ENCODE peak calls at places on chromosome 10, in nine cellular contexts. One of them, this sample, is unnamed.

GRCh38 chr10:86316274-86316835 is 50.2 kb downstream of the GRID1 start:
- DNase-seq in HCT116: no peak
- DNase-seq in Peyer's patch: no peak
- DNase-seq in tibial nerve: no peak
- DNase-seq in A549: no peak
- DNase-seq in IMR-90: no peak
- DNase-seq in uterus: no peak
- DNase-seq in upper lobe of left lung: peak; percentile 9
- DNase-seq in NB4: no peak
- DNase-seq in this sample: no peak

GRCh38 chr10:49231421-49231820 is 43.2 kb upstream of the TMEM273 start:
- DNase-seq in uterus: no peak
- DNase-seq in NB4: no peak
- DNase-seq in Peyer's patch: no peak
- DNase-seq in HCT116: no peak
- DNase-seq in IMR-90: no peak
- DNase-seq in tibial nerve: no peak
- DNase-seq in A549: no peak
- DNase-seq in upper lobe of left lung: no peak
- DNase-seq in this sample: no peak

GRCh38 chr10:102064503-102064867 is 664 bp upstream of the HPS6 start:
- DNase-seq in Peyer's patch: no peak
- DNase-seq in upper lobe of left lung: no peak
- DNase-seq in tibial nerve: no peak
- DNase-seq in NB4: no peak
- DNase-seq in IMR-90: no peak
- DNase-seq in HCT116: no peak
- DNase-seq in A549: no peak
- DNase-seq in uterus: no peak
- DNase-seq in this sample: no peak

GRCh38 chr10:59896186-59896585 is 10.2 kb downstream of the CCDC6 start:
- DNase-seq in A549: no peak
- DNase-seq in tibial nerve: no peak
- DNase-seq in NB4: no peak
- DNase-seq in IMR-90: no peak
- DNase-seq in uterus: no peak
- DNase-seq in HCT116: no peak
- DNase-seq in Peyer's patch: no peak
- DNase-seq in upper lobe of left lung: no peak
- DNase-seq in this sample: no peak

GRCh38 chr10:86071758-86072157 is 294.8 kb downstream of the GRID1 start:
- DNase-seq in IMR-90: no peak
- DNase-seq in uterus: no peak
- DNase-seq in Peyer's patch: no peak
- DNase-seq in upper lobe of left lung: peak; percentile 1
- DNase-seq in A549: no peak
- DNase-seq in tibial nerve: no peak
- DNase-seq in NB4: no peak
- DNase-seq in HCT116: no peak
- DNase-seq in this sample: peak; percentile 21

GRCh38 chr10:74103560-74104248 is 46.9 kb downstream of the AP3M1 start:
- DNase-seq in NB4: peak; percentile 56
- DNase-seq in tibial nerve: no peak
- DNase-seq in A549: peak; percentile 51
- DNase-seq in HCT116: peak; percentile 16
- DNase-seq in uterus: no peak
- DNase-seq in IMR-90: peak; percentile 42
- DNase-seq in Peyer's patch: no peak
- DNase-seq in upper lobe of left lung: no peak
- DNase-seq in this sample: no peak

GRCh38 chr10:30106987-30107386 is 47.6 kb upstream of the JCAD start:
- DNase-seq in HCT116: no peak
- DNase-seq in uterus: no peak
- DNase-seq in Peyer's patch: no peak
- DNase-seq in tibial nerve: no peak
- DNase-seq in IMR-90: no peak
- DNase-seq in NB4: no peak
- DNase-seq in upper lobe of left lung: no peak
- DNase-seq in A549: no peak
- DNase-seq in this sample: no peak

GRCh38 chr10:79148452-79149344 is 79.9 kb downstream of the ZMIZ1 start:
- DNase-seq in tibial nerve: peak; percentile 37
- DNase-seq in NB4: no peak
- DNase-seq in A549: peak; percentile 66
- DNase-seq in IMR-90: peak; percentile 40
- DNase-seq in uterus: no peak
- DNase-seq in Peyer's patch: peak; percentile 70
- DNase-seq in upper lobe of left lung: peak; percentile 82
- DNase-seq in HCT116: no peak
- DNase-seq in this sample: peak; percentile 94

GRCh38 chr10:100554902-100555301 is 19.2 kb downstream of the HIF1AN start:
- DNase-seq in uterus: no peak
- DNase-seq in HCT116: no peak
- DNase-seq in NB4: no peak
- DNase-seq in A549: no peak
- DNase-seq in tibial nerve: no peak
- DNase-seq in Peyer's patch: no peak
- DNase-seq in IMR-90: peak; percentile 10
- DNase-seq in upper lobe of left lung: no peak
- DNase-seq in this sample: no peak

GRCh38 chr10:13496164-13496563 is 32.6 kb downstream of the BEND7 start:
- DNase-seq in Peyer's patch: no peak
- DNase-seq in IMR-90: no peak
- DNase-seq in HCT116: no peak
- DNase-seq in uterus: no peak
- DNase-seq in A549: no peak
- DNase-seq in upper lobe of left lung: no peak
- DNase-seq in tibial nerve: no peak
- DNase-seq in NB4: no peak
- DNase-seq in this sample: no peak

GRCh38 chr10:19877466-19878255 is 61.4 kb downstream of the PLXDC2 start:
- DNase-seq in tibial nerve: no peak
- DNase-seq in HCT116: no peak
- DNase-seq in IMR-90: no peak
- DNase-seq in NB4: no peak
- DNase-seq in Peyer's patch: no peak
- DNase-seq in upper lobe of left lung: no peak
- DNase-seq in uterus: no peak
- DNase-seq in A549: no peak
- DNase-seq in this sample: no peak

DNA sequence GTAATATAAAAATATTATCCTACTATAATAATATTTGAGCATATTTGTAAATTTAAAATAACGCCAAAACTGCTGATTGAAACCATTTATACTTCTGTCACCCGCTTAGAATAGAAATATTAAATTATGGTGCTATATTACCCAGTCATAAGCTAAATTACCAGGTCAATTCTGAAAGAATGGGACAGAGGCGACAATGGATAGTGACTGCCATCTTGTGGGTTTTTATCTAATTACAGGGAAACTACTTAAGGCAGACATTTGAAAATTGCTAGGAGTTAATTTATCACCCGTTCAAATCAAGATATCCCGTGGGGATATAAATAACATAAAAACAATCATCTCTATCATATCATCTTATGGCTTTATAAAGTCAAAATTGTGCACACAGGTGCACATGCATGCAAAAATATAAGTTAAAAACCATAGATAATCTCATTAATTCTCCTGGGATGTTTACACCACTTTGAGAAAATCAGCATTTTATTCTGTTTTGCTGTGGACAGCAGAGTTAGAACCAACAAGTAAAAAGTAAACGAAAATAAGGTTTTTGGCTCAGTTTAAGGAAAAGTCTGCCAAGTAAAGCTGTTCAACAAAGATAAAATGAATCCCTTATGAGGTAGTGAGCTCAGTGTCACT is 41.3 kb upstream of the HPSE2 start:
- DNase-seq in Peyer's patch: no peak
- DNase-seq in upper lobe of left lung: no peak
- DNase-seq in uterus: no peak
- DNase-seq in HCT116: peak; percentile 46
- DNase-seq in tibial nerve: no peak
- DNase-seq in NB4: peak; percentile 56
- DNase-seq in A549: peak; percentile 56
- DNase-seq in IMR-90: peak; percentile 2
- DNase-seq in this sample: no peak
- TF ChIP-seq CTCF in Peyer's patch: peak; percentile 31
- TF ChIP-seq CTCF in upper lobe of left lung: no peak
- TF ChIP-seq CTCF in uterus: no peak
- TF ChIP-seq CTCF in HCT116: peak; percentile 86
- TF ChIP-seq CTCF in tibial nerve: no peak
- TF ChIP-seq CTCF in NB4: peak; percentile 41
- TF ChIP-seq CTCF in A549: peak; percentile 80
- TF ChIP-seq CTCF in IMR-90: peak; percentile 41
- TF ChIP-seq CTCF in this sample: no peak

GRCh38 chr10:110372656-110373055 is 67.9 kb upstream of the SMNDC1 start:
- DNase-seq in NB4: no peak
- DNase-seq in A549: peak; percentile 63
- DNase-seq in HCT116: peak; percentile 43
- DNase-seq in tibial nerve: no peak
- DNase-seq in IMR-90: no peak
- DNase-seq in uterus: no peak
- DNase-seq in upper lobe of left lung: no peak
- DNase-seq in Peyer's patch: no peak
- DNase-seq in this sample: no peak

GRCh38 chr10:110373059-110373458 is 68.3 kb upstream of the SMNDC1 start:
- DNase-seq in tibial nerve: no peak
- DNase-seq in upper lobe of left lung: no peak
- DNase-seq in uterus: no peak
- DNase-seq in NB4: no peak
- DNase-seq in A549: no peak
- DNase-seq in IMR-90: peak; percentile 47
- DNase-seq in HCT116: no peak
- DNase-seq in Peyer's patch: peak; percentile 23
- DNase-seq in this sample: no peak

GRCh38 chr10:110376021-110376773 is 71.5 kb upstream of the SMNDC1 start:
- DNase-seq in NB4: peak; percentile 18
- DNase-seq in upper lobe of left lung: peak; percentile 34
- DNase-seq in HCT116: no peak
- DNase-seq in tibial nerve: no peak
- DNase-seq in Peyer's patch: no peak
- DNase-seq in IMR-90: no peak
- DNase-seq in uterus: no peak
- DNase-seq in A549: no peak
- DNase-seq in this sample: no peak

GRCh38 chr10:110373857-110374654 is 69.3 kb upstream of the SMNDC1 start:
- DNase-seq in Peyer's patch: peak; percentile 28
- DNase-seq in uterus: no peak
- DNase-seq in HCT116: no peak
- DNase-seq in upper lobe of left lung: no peak
- DNase-seq in IMR-90: no peak
- DNase-seq in NB4: no peak
- DNase-seq in tibial nerve: no peak
- DNase-seq in A549: no peak
- DNase-seq in this sample: no peak

GRCh38 chr10:110375121-110375520 is 70.4 kb upstream of the SMNDC1 start:
- DNase-seq in upper lobe of left lung: no peak
- DNase-seq in Peyer's patch: peak; percentile 10
- DNase-seq in IMR-90: no peak
- DNase-seq in HCT116: no peak
- DNase-seq in A549: no peak
- DNase-seq in uterus: no peak
- DNase-seq in NB4: no peak
- DNase-seq in tibial nerve: no peak
- DNase-seq in this sample: no peak
- H3K4me3 ChIP-seq in upper lobe of left lung: no peak overlapping the region
- H3K4me3 ChIP-seq in Peyer's patch: no peak overlapping the region
- H3K4me3 ChIP-seq in IMR-90: no peak overlapping the region
- H3K4me3 ChIP-seq in HCT116: no peak overlapping the region
- H3K4me3 ChIP-seq in A549: no peak overlapping the region
- H3K4me3 ChIP-seq in uterus: no peak overlapping the region
- H3K4me3 ChIP-seq in NB4: no peak overlapping the region
- H3K4me3 ChIP-seq in tibial nerve: no peak overlapping the region
- H3K4me3 ChIP-seq in this sample: no peak overlapping the region

GRCh38 chr10:124689911-124690498 is 54.2 kb downstream of the FAM53B start:
- DNase-seq in uterus: no peak
- DNase-seq in Peyer's patch: no peak
- DNase-seq in NB4: no peak
- DNase-seq in IMR-90: peak; percentile 13
- DNase-seq in HCT116: no peak
- DNase-seq in A549: no peak
- DNase-seq in upper lobe of left lung: no peak
- DNase-seq in tibial nerve: no peak
- DNase-seq in this sample: no peak
- TF ChIP-seq POLR2A in uterus: no peak
- TF ChIP-seq POLR2A in Peyer's patch: no peak
- TF ChIP-seq POLR2A in NB4: no peak
- TF ChIP-seq POLR2A in IMR-90: no peak
- TF ChIP-seq POLR2A in HCT116: no peak
- TF ChIP-seq POLR2A in A549: no peak
- TF ChIP-seq POLR2A in upper lobe of left lung: no peak
- TF ChIP-seq POLR2A in tibial nerve: no peak
- TF ChIP-seq POLR2A in this sample: no peak

GRCh38 chr10:116689744-116690143 is 52.6 kb downstream of the HSPA12A start:
- DNase-seq in IMR-90: no peak
- DNase-seq in HCT116: no peak
- DNase-seq in NB4: no peak
- DNase-seq in uterus: no peak
- DNase-seq in tibial nerve: no peak
- DNase-seq in upper lobe of left lung: no peak
- DNase-seq in A549: no peak
- DNase-seq in Peyer's patch: no peak
- DNase-seq in this sample: no peak

GRCh38 chr10:116691079-116691398 is 51.3 kb downstream of the HSPA12A start:
- DNase-seq in tibial nerve: no peak
- DNase-seq in Peyer's patch: no peak
- DNase-seq in uterus: peak; percentile 35
- DNase-seq in upper lobe of left lung: no peak
- DNase-seq in NB4: no peak
- DNase-seq in A549: no peak
- DNase-seq in HCT116: no peak
- DNase-seq in IMR-90: no peak
- DNase-seq in this sample: no peak

GRCh38 chr10:116692225-116692624 is 50.1 kb downstream of the HSPA12A start:
- DNase-seq in IMR-90: no peak
- DNase-seq in A549: no peak
- DNase-seq in uterus: no peak
- DNase-seq in tibial nerve: no peak
- DNase-seq in Peyer's patch: no peak
- DNase-seq in HCT116: no peak
- DNase-seq in upper lobe of left lung: no peak
- DNase-seq in NB4: no peak
- DNase-seq in this sample: no peak

GRCh38 chr10:116690356-116691078 is 51.8 kb downstream of the HSPA12A start:
- DNase-seq in IMR-90: peak; percentile 28
- DNase-seq in Peyer's patch: no peak
- DNase-seq in HCT116: no peak
- DNase-seq in uterus: peak; percentile 53
- DNase-seq in upper lobe of left lung: no peak
- DNase-seq in tibial nerve: no peak
- DNase-seq in A549: no peak
- DNase-seq in NB4: no peak
- DNase-seq in this sample: no peak

GRCh38 chr10:116691544-116692126 is 50.7 kb downstream of the HSPA12A start:
- DNase-seq in Peyer's patch: no peak
- DNase-seq in A549: no peak
- DNase-seq in NB4: no peak
- DNase-seq in uterus: peak; percentile 39
- DNase-seq in HCT116: no peak
- DNase-seq in upper lobe of left lung: no peak
- DNase-seq in tibial nerve: no peak
- DNase-seq in IMR-90: no peak
- DNase-seq in this sample: no peak
- TF ChIP-seq CTCF in Peyer's patch: no peak
- TF ChIP-seq CTCF in A549: no peak
- TF ChIP-seq CTCF in NB4: no peak
- TF ChIP-seq CTCF in uterus: no peak
- TF ChIP-seq CTCF in HCT116: no peak
- TF ChIP-seq CTCF in upper lobe of left lung: no peak
- TF ChIP-seq CTCF in tibial nerve: no peak
- TF ChIP-seq CTCF in IMR-90: no peak
- TF ChIP-seq CTCF in this sample: no peak